ENCODE peak calls at places on chromosome 2, in four cellular contexts. C is K562, R is HepG2, X is WTC11. E is an unnamed sample.

GRCh38 chr2:37488911-37489310 is 144.5 kb downstream of the QPCT start:
- DNase-seq in X (no peak), C (no peak), R (no peak), E (no peak)

GRCh38 chr2:164617466-164617865 is 3.8 kb downstream of the GRB14 start:
- DNase-seq in X (no peak), C (no peak), R (no peak), E (no peak)

GRCh38 chr2:217828336-217828735 is 174.5 kb downstream of the TNS1 start:
- DNase-seq in R (no peak), X (no peak), C (no peak), E (no peak)

GRCh38 chr2:99150691-99151090 is 4.1 kb downstream of the TSGA10 start:
- DNase-seq in X (no peak), R (no peak), C (no peak), E (no peak)

GRCh38 chr2:188000189-188000588 is 291.5 kb upstream of the GULP1 start:
- DNase-seq in R (no peak), X (no peak), C (no peak), E (no peak)

GRCh38 chr2:160042054-160042453 is 20.4 kb downstream of the PLA2R1 start:
- DNase-seq in X (no peak), C (no peak), R (no peak), E (no peak)

GRCh38 chr2:64904405-64905329 is 84.5 kb upstream of the SLC1A4 start:
- DNase-seq in R (peak), X (no peak), C (no peak), E (no peak)

GRCh38 chr2:10302479-10303173 is at the start of gene HPCAL1:
- DNase-seq in X (peak), R (peak), C (peak), E (peak)

GRCh38 chr2:239822146-239822945 is 202.8 kb downstream of the NDUFA10 start:
- DNase-seq in C (no peak), R (no peak), X (no peak), E (no peak)

GRCh38 chr2:238338710-238339394 is 18.5 kb downstream of the TRAF3IP1 start:
- DNase-seq in R (no peak), X (no peak), C (peak), E (no peak)

GRCh38 chr2:137387044-137387443 is 577.2 kb upstream of the HNMT start:
- DNase-seq in X (no peak), C (no peak), R (no peak), E (no peak)

GRCh38 chr2:40123321-40123720 is 328.6 kb downstream of the SLC8A1 start:
- DNase-seq in C (no peak), X (no peak), R (no peak), E (no peak)

GRCh38 chr2:206971805-206972204 is 32.5 kb downstream of the CPO start:
- DNase-seq in R (no peak), X (no peak), C (no peak), E (no peak)

GRCh38 chr2:42429352-42429751 is 64.4 kb downstream of the KCNG3 start:
- DNase-seq in C (no peak), X (no peak), R (no peak), E (no peak)

GRCh38 chr2:15919716-15920444 is 20.5 kb upstream of the MYCN start:
- DNase-seq in C (no peak), X (no peak), R (no peak), E (no peak)

GRCh38 chr2:54672587-54673456 is 50.6 kb upstream of the EML6 start:
- DNase-seq in X (no peak), R (no peak), C (no peak), E (no peak)

GRCh38 chr2:50513724-50514123 is 518.2 kb downstream of the NRXN1 start:
- DNase-seq in X (no peak), C (no peak), R (no peak), E (no peak)

GRCh38 chr2:239022437-239023260 is 174.8 kb downstream of the TWIST2 start:
- DNase-seq in C (no peak), X (no peak), R (no peak), E (no peak)

GRCh38 chr2:183011741-183012140 is 26.5 kb downstream of the NCKAP1 start:
- DNase-seq in R (no peak), C (no peak), X (no peak), E (no peak)

GRCh38 chr2:156436477-156437085 is 402 bp downstream of the GPD2 start:
- DNase-seq in X (no peak), R (no peak), C (no peak), E (no peak)

GRCh38 chr2:118046628-118047210 is 32.8 kb upstream of the CCDC93 start:
- DNase-seq in R (peak), C (no peak), X (no peak), E (peak)

GRCh38 chr2:24816884-24817283 is 23.7 kb downstream of the CENPO start:
- DNase-seq in X (no peak), R (no peak), C (no peak), E (no peak)

GRCh38 chr2:132517386-132517785 is 100.8 kb downstream of the GPR39 start:
- DNase-seq in C (no peak), R (no peak), X (no peak), E (no peak)

GRCh38 chr2:61670591-61671503 is 132.7 kb upstream of the XPO1 start:
- DNase-seq in R (no peak), X (no peak), C (no peak), E (no peak)

GRCh38 chr2:119352357-119352756 is 14.3 kb downstream of the C2orf76 start:
- DNase-seq in X (no peak), R (no peak), C (no peak), E (no peak)

GRCh38 chr2:95149397-95149984 is 10.2 kb downstream of the ZNF514 start:
- DNase-seq in C (no peak), R (no peak), X (no peak), E (no peak)

GRCh38 chr2:239159476-239159911 is 241.3 kb downstream of the HDAC4 start:
- DNase-seq in R (no peak), C (no peak), X (no peak), E (no peak)

GRCh38 chr2:29105375-29105774 is 9.8 kb upstream of the CLIP4 start:
- DNase-seq in X (no peak), C (no peak), R (no peak), E (no peak)

GRCh38 chr2:26477911-26478253 is at the start of gene OTOF:
- DNase-seq in C (no peak), R (no peak), X (no peak), E (no peak)

GRCh38 chr2:149169653-149170052 is 131.2 kb downstream of the LYPD6B start:
- DNase-seq in R (no peak), C (no peak), X (no peak), E (no peak)

GRCh38 chr2:149164827-149165226 is 126.3 kb downstream of the LYPD6B start:
- DNase-seq in R (no peak), X (no peak), C (no peak), E (no peak)

GRCh38 chr2:149164296-149164695 is 125.8 kb downstream of the LYPD6B start:
- DNase-seq in C (no peak), R (no peak), X (no peak), E (no peak)

GRCh38 chr2:149167941-149168340 is 129.4 kb downstream of the LYPD6B start:
- DNase-seq in C (no peak), X (no peak), R (no peak), E (no peak)

DNA sequence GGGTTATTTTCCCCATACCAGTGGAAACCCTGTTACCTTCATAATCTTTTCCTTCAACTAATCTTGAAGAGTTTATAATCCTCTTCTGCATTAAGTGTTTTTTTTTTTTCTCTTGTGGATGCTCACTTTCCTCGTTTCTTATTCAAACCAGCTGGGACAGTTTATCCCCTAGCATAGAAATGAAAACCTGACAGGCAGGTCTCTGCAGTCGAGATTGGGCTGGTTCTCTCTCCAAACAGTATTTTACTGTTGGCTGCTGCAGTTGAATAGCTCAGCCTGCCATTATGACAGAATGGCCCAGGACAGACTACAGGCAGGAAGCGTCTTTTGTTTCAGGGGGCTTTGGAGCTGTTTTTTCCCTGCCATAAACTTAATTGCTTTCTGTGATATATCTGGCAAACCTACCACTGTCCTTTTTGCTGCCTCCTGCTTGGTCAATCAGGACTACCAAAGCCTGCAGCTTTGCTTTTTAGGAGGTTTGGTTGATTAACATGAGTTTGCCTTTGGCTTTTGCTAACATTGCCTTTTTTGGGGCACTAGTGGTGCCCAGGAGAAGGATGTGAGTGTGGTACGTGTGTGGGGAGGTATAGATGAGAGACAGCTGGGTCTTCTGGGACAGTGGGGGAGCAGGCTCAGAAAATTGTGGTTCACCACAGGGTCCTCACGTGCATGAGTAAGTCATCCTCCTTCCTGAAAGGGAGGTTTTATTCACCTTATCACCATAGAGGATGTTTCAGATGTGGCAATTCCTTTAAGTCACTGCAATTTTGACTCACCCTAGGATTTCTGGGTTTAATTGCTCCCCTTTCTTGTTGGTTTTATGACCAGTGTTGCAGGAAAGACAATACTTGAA is 128.7 kb downstream of the LYPD6B start:
- DNase-seq in R (no peak), X (no peak), C (no peak), E (no peak)
- TF ChIP-seq ELF4 in R (no peak), X (no peak), C (no peak), E (no peak)

GRCh38 chr2:88350641-88351601 is 101.6 kb downstream of the FOXI3 start:
- DNase-seq in X (peak), R (peak), C (peak), E (peak)
- TF ChIP-seq ELF4 in X (no peak), R (no peak), C (no peak), E (no peak)

GRCh38 chr2:120857422-120857821 is 121.8 kb downstream of the GLI2 start:
- DNase-seq in C (no peak), X (no peak), R (no peak), E (no peak)
- TF ChIP-seq ELF4 in C (no peak), X (no peak), R (no peak), E (no peak)

GRCh38 chr2:9178905-9179571 is 27.6 kb upstream of the ASAP2 start:
- DNase-seq in X (no peak), C (no peak), R (peak), E (no peak)
- TF ChIP-seq ELF4 in X (no peak), C (no peak), R (no peak), E (no peak)

GRCh38 chr2:102155131-102155702 is 12.7 kb downstream of the IL1R1 start:
- DNase-seq in X (no peak), R (no peak), C (no peak), E (no peak)

GRCh38 chr2:102158336-102158735 is 15.8 kb downstream of the IL1R1 start:
- DNase-seq in R (no peak), C (no peak), X (no peak), E (no peak)

GRCh38 chr2:102159295-102159694 is 16.7 kb downstream of the IL1R1 start:
- DNase-seq in R (peak), C (no peak), X (no peak), E (no peak)

GRCh38 chr2:102154364-102154763 is 11.8 kb downstream of the IL1R1 start:
- DNase-seq in R (no peak), X (no peak), C (no peak), E (no peak)

DNA sequence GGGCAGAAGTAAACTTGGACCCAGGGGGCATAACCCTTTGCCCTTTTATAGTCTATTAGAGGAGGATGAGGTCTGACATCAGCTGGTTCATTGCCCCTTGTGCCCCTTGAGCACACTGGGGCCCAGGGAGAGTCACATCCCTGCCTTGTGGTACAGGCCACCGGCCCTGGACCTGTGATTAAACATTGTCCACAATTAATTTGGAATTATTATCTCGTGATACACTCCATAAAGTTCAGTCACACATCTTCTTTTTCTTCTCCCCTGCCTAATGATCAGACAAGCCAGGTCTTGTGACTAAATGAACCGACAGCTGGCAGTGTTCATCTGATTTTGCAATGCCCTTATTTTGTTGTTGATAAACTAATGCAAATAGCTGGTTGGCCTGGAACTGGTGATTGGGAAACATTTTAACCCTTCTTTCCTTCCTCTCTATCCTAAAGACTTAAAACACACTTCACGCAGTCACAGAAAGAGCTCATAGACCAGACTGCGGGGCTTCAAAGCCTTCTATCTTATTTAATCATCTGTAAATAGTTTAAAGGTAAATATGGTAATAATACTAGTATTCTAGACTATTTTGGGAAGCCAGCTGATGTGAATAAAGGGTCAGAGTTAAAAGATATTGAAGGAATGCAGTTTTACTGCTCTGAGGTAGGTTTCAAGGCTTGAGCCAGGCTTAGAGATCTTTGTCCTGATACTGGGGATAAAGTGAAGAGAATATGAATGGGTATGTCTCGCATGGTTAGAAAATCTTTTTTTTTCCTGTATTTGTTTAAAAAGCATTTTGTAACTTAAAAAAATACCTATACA is 13.4 kb downstream of the IL1R1 start:
- DNase-seq in X (no peak), C (no peak), R (peak), E (no peak)
- TF ChIP-seq ELF4 in X (no peak), C (no peak), R (no peak), E (no peak)

GRCh38 chr2:5021148-5021547 is 671.0 kb upstream of the SOX11 start:
- DNase-seq in X (no peak), C (no peak), R (no peak), E (no peak)
- TF ChIP-seq ELF4 in X (no peak), C (no peak), R (no peak), E (no peak)

DNA sequence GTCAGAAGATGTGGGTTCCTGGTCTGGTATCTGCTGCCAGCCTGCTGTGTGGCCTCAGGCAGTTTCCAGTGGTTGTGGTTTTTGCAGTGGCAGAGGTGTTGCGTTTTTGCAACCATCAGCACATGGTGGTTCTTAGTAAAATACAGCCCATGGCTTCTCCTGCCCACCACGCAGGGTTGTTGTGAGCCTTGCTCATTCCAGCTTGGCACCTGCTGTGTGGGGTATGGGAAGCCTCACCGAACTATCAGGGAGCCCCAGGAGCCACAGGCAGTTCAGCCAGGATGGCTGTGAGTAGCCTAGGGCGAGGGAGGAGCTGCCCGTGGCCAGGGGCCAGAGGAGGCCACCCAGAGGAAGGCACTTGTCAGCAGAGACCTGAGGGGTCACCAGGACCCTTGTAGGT is 9.8 kb downstream of the ARID5A start:
- DNase-seq in X (no peak), R (no peak), C (no peak), E (no peak)
- TF ChIP-seq ELF4 in X (no peak), R (no peak), C (no peak), E (no peak)

GRCh38 chr2:189000221-189000620 is 26.0 kb downstream of the COL3A1 start:
- DNase-seq in X (no peak), C (no peak), R (no peak), E (no peak)
- TF ChIP-seq ELF4 in X (no peak), C (no peak), R (no peak), E (no peak)